ENCODE peak calls at places on chromosomes 3 and 15, in seven cellular contexts. One of them, this sample, is unnamed.

GRCh38 chr3:122858373-122858772 is 63.5 kb downstream of the SLC49A4 start:
- DNase-seq in amniotic stem cell: no peak
- DNase-seq in COR-L47: no peak
- DNase-seq in DMS153: no peak
- DNase-seq in tibial nerve: no peak
- DNase-seq in LHCN-M2: peak
- DNase-seq in GM03348: peak
- DNase-seq in this sample: no peak

GRCh38 chr3:50028336-50028735 is 60.4 kb upstream of the RBM5 start:
- DNase-seq in amniotic stem cell: no peak
- DNase-seq in COR-L47: no peak
- DNase-seq in DMS153: no peak
- DNase-seq in tibial nerve: no peak
- DNase-seq in LHCN-M2: peak
- DNase-seq in GM03348: peak
- DNase-seq in this sample: no peak

GRCh38 chr3:141933421-141934300 is 57.2 kb downstream of the ATP1B3 start:
- DNase-seq in amniotic stem cell: no peak
- DNase-seq in COR-L47: no peak
- DNase-seq in DMS153: no peak
- DNase-seq in tibial nerve: no peak
- DNase-seq in LHCN-M2: peak
- DNase-seq in GM03348: no peak
- DNase-seq in this sample: no peak

GRCh38 chr3:187742351-187743171 is 2.7 kb downstream of the BCL6 start:
- DNase-seq in amniotic stem cell: no peak
- DNase-seq in COR-L47: no peak
- DNase-seq in DMS153: no peak
- DNase-seq in tibial nerve: peak
- DNase-seq in LHCN-M2: peak
- DNase-seq in GM03348: no peak
- DNase-seq in this sample: no peak

GRCh38 chr15:52288051-52288942 is 7.3 kb downstream of the MYO5C start:
- DNase-seq in amniotic stem cell: no peak
- DNase-seq in COR-L47: peak
- DNase-seq in DMS153: peak
- DNase-seq in tibial nerve: no peak
- DNase-seq in LHCN-M2: no peak
- DNase-seq in GM03348: no peak
- DNase-seq in this sample: no peak

GRCh38 chr3:150414989-150415388 is 6.9 kb downstream of the TSC22D2 start:
- DNase-seq in amniotic stem cell: peak
- DNase-seq in COR-L47: no peak
- DNase-seq in DMS153: no peak
- DNase-seq in tibial nerve: no peak
- DNase-seq in LHCN-M2: no peak
- DNase-seq in GM03348: peak
- DNase-seq in this sample: no peak

GRCh38 chr3:114668099-114668498 is 374.3 kb downstream of the TIGIT start:
- DNase-seq in amniotic stem cell: no peak
- DNase-seq in COR-L47: no peak
- DNase-seq in DMS153: peak
- DNase-seq in tibial nerve: no peak
- DNase-seq in LHCN-M2: no peak
- DNase-seq in GM03348: no peak
- DNase-seq in this sample: no peak

GRCh38 chr3:13082677-13083076 is 9.4 kb upstream of the IQSEC1 start:
- DNase-seq in amniotic stem cell: no peak
- DNase-seq in COR-L47: no peak
- DNase-seq in DMS153: no peak
- DNase-seq in tibial nerve: no peak
- DNase-seq in LHCN-M2: no peak
- DNase-seq in GM03348: no peak
- DNase-seq in this sample: no peak

GRCh38 chr3:191350389-191351090 is 20.2 kb upstream of the UTS2B start:
- DNase-seq in amniotic stem cell: no peak
- DNase-seq in COR-L47: no peak
- DNase-seq in DMS153: no peak
- DNase-seq in tibial nerve: no peak
- DNase-seq in LHCN-M2: no peak
- DNase-seq in GM03348: no peak
- DNase-seq in this sample: no peak

GRCh38 chr3:134641671-134642300 is 9.0 kb downstream of the KY start:
- DNase-seq in amniotic stem cell: no peak
- DNase-seq in COR-L47: no peak
- DNase-seq in DMS153: no peak
- DNase-seq in tibial nerve: no peak
- DNase-seq in LHCN-M2: no peak
- DNase-seq in GM03348: no peak
- DNase-seq in this sample: no peak

GRCh38 chr3:153158961-153159735 is 2.9 kb upstream of the RAP2B start:
- DNase-seq in amniotic stem cell: no peak
- DNase-seq in COR-L47: no peak
- DNase-seq in DMS153: no peak
- DNase-seq in tibial nerve: no peak
- DNase-seq in LHCN-M2: no peak
- DNase-seq in GM03348: no peak
- DNase-seq in this sample: no peak

GRCh38 chr3:39911465-39912309 is 102.3 kb downstream of the MYRIP start:
- DNase-seq in amniotic stem cell: no peak
- DNase-seq in COR-L47: no peak
- DNase-seq in DMS153: no peak
- DNase-seq in tibial nerve: no peak
- DNase-seq in LHCN-M2: peak
- DNase-seq in GM03348: peak
- DNase-seq in this sample: no peak

GRCh38 chr15:40340740-40341400 is at the start of gene CCDC9B:
- DNase-seq in amniotic stem cell: peak
- DNase-seq in COR-L47: peak
- DNase-seq in DMS153: peak
- DNase-seq in tibial nerve: peak
- DNase-seq in LHCN-M2: peak
- DNase-seq in GM03348: peak
- DNase-seq in this sample: no peak

GRCh38 chr15:56428821-56429458 is 36.0 kb downstream of the MNS1 start:
- DNase-seq in amniotic stem cell: no peak
- DNase-seq in COR-L47: peak
- DNase-seq in DMS153: no peak
- DNase-seq in tibial nerve: no peak
- DNase-seq in LHCN-M2: peak
- DNase-seq in GM03348: peak
- DNase-seq in this sample: peak

GRCh38 chr3:116835658-116836057 is 126.1 kb downstream of the TUSC7 start:
- DNase-seq in amniotic stem cell: no peak
- DNase-seq in COR-L47: no peak
- DNase-seq in DMS153: no peak
- DNase-seq in tibial nerve: no peak
- DNase-seq in LHCN-M2: peak
- DNase-seq in GM03348: no peak
- DNase-seq in this sample: no peak

GRCh38 chr15:64096486-64097431 is 977 bp downstream of the SNX1 start:
- DNase-seq in amniotic stem cell: no peak
- DNase-seq in COR-L47: no peak
- DNase-seq in DMS153: no peak
- DNase-seq in tibial nerve: no peak
- DNase-seq in LHCN-M2: peak
- DNase-seq in GM03348: peak
- DNase-seq in this sample: peak

GRCh38 chr3:52244061-52244628 is 1.4 kb upstream of the PPM1M start:
- DNase-seq in amniotic stem cell: peak
- DNase-seq in COR-L47: no peak
- DNase-seq in DMS153: no peak
- DNase-seq in tibial nerve: no peak
- DNase-seq in LHCN-M2: no peak
- DNase-seq in GM03348: no peak
- DNase-seq in this sample: peak

GRCh38 chr3:53269888-53270880 is 14.4 kb upstream of the TKT start:
- DNase-seq in amniotic stem cell: peak
- DNase-seq in COR-L47: peak
- DNase-seq in DMS153: peak
- DNase-seq in tibial nerve: peak
- DNase-seq in LHCN-M2: peak
- DNase-seq in GM03348: peak
- DNase-seq in this sample: no peak

GRCh38 chr3:127734754-127735473 is 62.2 kb downstream of the ABTB1 start:
- DNase-seq in amniotic stem cell: peak
- DNase-seq in COR-L47: no peak
- DNase-seq in DMS153: no peak
- DNase-seq in tibial nerve: peak
- DNase-seq in LHCN-M2: peak
- DNase-seq in GM03348: peak
- DNase-seq in this sample: no peak